ENCODE peak calls at places on chromosomes 3 and 15, in seven cellular contexts. K is mesendoderm, R is IMR-90, F is neuronal stem cell, D is H1, X is mesenchymal stem cell, P is trophoblast cell. I is an unnamed sample.

GRCh38 chr15:52191207-52191606 is at the start of gene GNB5:
- DNase-seq in K (peak), R (no peak), F (no peak), D (no peak), X (no peak), P (no peak), I (no peak)

GRCh38 chr3:13391308-13391707 is 28.8 kb downstream of the NUP210 start:
- DNase-seq in K (no peak), R (no peak), F (no peak), D (no peak), X (no peak), P (no peak), I (no peak)

GRCh38 chr15:33094336-33094735 is 100.2 kb downstream of the FMN1 start:
- DNase-seq in K (no peak), R (peak), F (no peak), D (no peak), X (peak), P (no peak), I (no peak)

GRCh38 chr15:101168463-101168824 is 83.4 kb downstream of the CHSY1 start:
- DNase-seq in K (no peak), R (peak), F (no peak), D (no peak), X (no peak), P (no peak), I (no peak)

GRCh38 chr15:73994912-73995622 is 551 bp downstream of the PML start:
- DNase-seq in K (peak), R (no peak), F (no peak), D (no peak), X (peak), P (no peak), I (no peak)

GRCh38 chr15:89206908-89207331 is 14.5 kb downstream of the RLBP1 start:
- DNase-seq in K (peak), R (peak), F (peak), D (peak), X (peak), P (peak), I (peak)

GRCh38 chr15:70098461-70099166 is 897 bp upstream of the TLE3 start:
- DNase-seq in K (peak), R (no peak), F (peak), D (no peak), X (peak), P (peak), I (peak)

GRCh38 chr15:100463515-100463914 is 65.2 kb downstream of the CERS3 start:
- DNase-seq in K (no peak), R (no peak), F (no peak), D (no peak), X (no peak), P (peak), I (no peak)

GRCh38 chr15:52379395-52380111 is 83.9 kb upstream of the MYO5C start:
- DNase-seq in K (no peak), R (no peak), F (no peak), D (no peak), X (no peak), P (no peak), I (no peak)

GRCh38 chr3:180408654-180409053 is 193.3 kb upstream of the TTC14 start:
- DNase-seq in K (no peak), R (peak), F (no peak), D (no peak), X (no peak), P (no peak), I (no peak)

GRCh38 chr3:183698318-183698731 is 728 bp downstream of the YEATS2 start:
- DNase-seq in K (peak), R (peak), F (peak), D (no peak), X (peak), P (no peak), I (no peak)

GRCh38 chr3:108578064-108578463 is 11.2 kb downstream of the CIP2A start:
- DNase-seq in K (no peak), R (no peak), F (no peak), D (no peak), X (no peak), P (no peak), I (no peak)

GRCh38 chr15:92715753-92716152 is 60.2 kb upstream of the FAM174B start:
- DNase-seq in K (no peak), R (peak), F (no peak), D (no peak), X (no peak), P (no peak), I (no peak)

GRCh38 chr15:95215016-95215415 is 983.7 kb downstream of the MCTP2 start:
- DNase-seq in K (no peak), R (no peak), F (no peak), D (no peak), X (no peak), P (no peak), I (no peak)

GRCh38 chr15:39587291-39587909 is 6.5 kb downstream of the THBS1 start:
- DNase-seq in K (no peak), R (peak), F (no peak), D (no peak), X (peak), P (no peak), I (no peak)

GRCh38 chr15:63973212-63974009 is 72.9 kb downstream of the DAPK2 start:
- DNase-seq in K (no peak), R (peak), F (no peak), D (no peak), X (no peak), P (peak), I (no peak)

GRCh38 chr15:40069178-40070165 is 30.5 kb upstream of the SRP14 start:
- DNase-seq in K (peak), R (no peak), F (no peak), D (no peak), X (no peak), P (no peak), I (peak)

GRCh38 chr3:129530331-129530761 is 1.9 kb downstream of the RHO start:
- DNase-seq in K (peak), R (peak), F (no peak), D (peak), X (peak), P (no peak), I (peak)

GRCh38 chr3:34780973-34781372 is 858.4 kb upstream of the ARPP21 start:
- DNase-seq in K (peak), R (no peak), F (no peak), D (no peak), X (no peak), P (no peak), I (no peak)

GRCh38 chr15:86384191-86384590 is 304.5 kb downstream of the AGBL1 start:
- DNase-seq in K (no peak), R (no peak), F (no peak), D (no peak), X (no peak), P (no peak), I (no peak)

GRCh38 chr15:63192604-63193206 is 3.3 kb downstream of the RAB8B start:
- DNase-seq in K (no peak), R (no peak), F (no peak), D (no peak), X (no peak), P (no peak), I (no peak)

GRCh38 chr3:88713233-88713691 is 394.2 kb upstream of the EPHA3 start:
- DNase-seq in K (no peak), R (peak), F (no peak), D (no peak), X (no peak), P (no peak), I (no peak)

GRCh38 chr15:75203908-75204263 is 2.2 kb downstream of the C15orf39 start:
- DNase-seq in K (no peak), R (no peak), F (no peak), D (no peak), X (peak), P (no peak), I (no peak)

GRCh38 chr3:57956119-57956832 is 51.9 kb upstream of the FLNB start:
- DNase-seq in K (no peak), R (peak), F (no peak), D (no peak), X (peak), P (no peak), I (no peak)

GRCh38 chr3:159852821-159853505 is 135.7 kb upstream of the IL12A start:
- DNase-seq in K (peak), R (peak), F (no peak), D (no peak), X (peak), P (no peak), I (peak)

GRCh38 chr3:65971281-65972252 is 67.2 kb downstream of the MAGI1 start:
- DNase-seq in K (peak), R (no peak), F (no peak), D (no peak), X (no peak), P (no peak), I (no peak)

GRCh38 chr3:185655426-185656320 is 69.6 kb downstream of the SENP2 start:
- DNase-seq in K (no peak), R (no peak), F (no peak), D (no peak), X (no peak), P (no peak), I (no peak)

GRCh38 chr15:92527197-92527596 is 128.4 kb downstream of the FAM174B start:
- DNase-seq in K (no peak), R (no peak), F (no peak), D (no peak), X (no peak), P (no peak), I (no peak)

GRCh38 chr3:119586707-119587317 is 7.5 kb downstream of the ADPRH start:
- DNase-seq in K (no peak), R (no peak), F (no peak), D (no peak), X (no peak), P (peak), I (no peak)

GRCh38 chr3:46423588-46423987 is 16.5 kb downstream of the CCRL2 start:
- DNase-seq in K (no peak), R (peak), F (no peak), D (no peak), X (no peak), P (peak), I (no peak)

GRCh38 chr3:172511783-172512357 is 11.4 kb downstream of the TNFSF10 start:
- DNase-seq in K (no peak), R (no peak), F (no peak), D (no peak), X (no peak), P (no peak), I (no peak)

GRCh38 chr3:188670446-188670845 is 501.3 kb upstream of the TPRG1 start:
- DNase-seq in K (no peak), R (no peak), F (no peak), D (no peak), X (no peak), P (no peak), I (no peak)

GRCh38 chr3:175413926-175414325 is 554.8 kb downstream of the NAALADL2 start:
- DNase-seq in K (no peak), R (no peak), F (no peak), D (no peak), X (no peak), P (no peak), I (no peak)

GRCh38 chr3:134150476-134150875 is 100.2 kb downstream of the RYK start:
- DNase-seq in K (no peak), R (no peak), F (no peak), D (no peak), X (no peak), P (peak), I (no peak)

GRCh38 chr3:134149286-134149685 is 101.4 kb downstream of the RYK start:
- DNase-seq in K (no peak), R (no peak), F (no peak), D (no peak), X (no peak), P (peak), I (no peak)

GRCh38 chr3:134147411-134147810 is 103.2 kb downstream of the RYK start:
- DNase-seq in K (no peak), R (no peak), F (no peak), D (no peak), X (no peak), P (no peak), I (no peak)

GRCh38 chr3:134145183-134145582 is 105.5 kb downstream of the RYK start:
- DNase-seq in K (peak), R (no peak), F (no peak), D (no peak), X (no peak), P (no peak), I (no peak)

DNA sequence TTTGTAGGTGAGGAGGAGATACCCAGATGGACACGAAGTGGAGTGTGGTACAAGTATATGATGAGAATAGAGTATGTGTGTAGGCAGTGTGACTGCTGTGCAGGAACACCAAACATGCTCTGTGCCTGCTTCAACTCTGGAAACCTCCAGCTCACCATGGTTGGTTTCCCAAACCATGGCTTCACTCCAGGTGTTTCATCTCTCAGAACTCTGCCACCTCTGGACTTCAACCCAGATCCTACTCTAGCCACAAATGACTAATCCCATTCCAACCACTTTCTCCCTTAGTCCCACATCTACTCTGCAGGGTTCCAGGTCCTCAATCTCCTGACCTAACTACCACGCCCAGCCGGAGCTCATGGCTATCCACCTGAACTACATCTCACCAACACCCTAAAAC is 102.1 kb downstream of the RYK start:
- DNase-seq in K (no peak), R (peak), F (no peak), D (no peak), X (no peak), P (no peak), I (no peak)
- H3K23ac ChIP-seq in K (no peak), R (no peak), F (no peak), D (no peak), X (no peak), P (no peak), I (no peak)

GRCh38 chr3:139263798-139264197 is 80.0 kb upstream of the MRPS22 start:
- DNase-seq in K (no peak), R (no peak), F (no peak), D (no peak), X (no peak), P (no peak), I (no peak)
- H3K4ac ChIP-seq in K (no peak), R (no peak), F (no peak), D (no peak), X (no peak), P (no peak), I (no peak)

GRCh38 chr3:114253505-114253904 is 16.1 kb upstream of the ZNF80 start:
- DNase-seq in K (no peak), R (no peak), F (no peak), D (no peak), X (no peak), P (no peak), I (no peak)
- H3K23ac ChIP-seq in K (no peak), R (no peak), F (no peak), D (no peak), X (no peak), P (no peak), I (no peak)

DNA sequence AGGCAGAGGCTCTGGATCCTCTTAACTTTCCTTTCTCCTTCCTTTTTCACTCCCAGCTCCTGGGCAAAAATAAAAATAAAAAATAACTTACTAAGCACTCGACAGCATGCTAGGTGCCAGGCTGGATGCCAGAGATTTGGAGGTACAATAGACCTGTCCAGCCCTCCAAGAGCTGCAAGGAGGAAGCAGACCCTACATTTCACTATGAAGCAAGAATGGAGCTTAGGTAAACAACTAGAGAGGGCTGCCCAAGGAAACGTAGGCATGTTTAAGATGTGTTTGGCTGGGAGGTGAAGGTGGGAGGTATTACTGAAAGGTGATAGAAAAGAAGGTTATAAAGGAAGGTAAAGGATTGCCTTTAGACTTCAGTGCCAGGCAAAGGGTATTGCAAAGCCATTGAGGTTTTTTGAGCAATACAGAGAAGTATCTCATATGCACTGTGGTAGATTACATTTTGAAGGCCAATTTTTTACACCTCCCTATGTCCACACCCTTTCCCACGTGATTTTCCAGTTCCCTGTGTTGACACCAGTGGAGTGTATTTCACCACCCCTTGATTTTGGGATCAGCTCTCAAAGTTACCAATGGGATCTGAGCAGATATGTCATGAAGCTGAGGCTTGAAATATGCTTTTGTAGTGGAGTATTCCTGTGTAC is 69.1 kb downstream of the DCLK3 start:
- DNase-seq in K (no peak), R (no peak), F (no peak), D (no peak), X (no peak), P (no peak), I (no peak)
- H3K4ac ChIP-seq in K (no peak), R (peak), F (no peak), D (no peak), X (no peak), P (no peak), I (no peak)

GRCh38 chr3:104385421-104385820 is 981.3 kb upstream of the ALCAM start:
- DNase-seq in K (no peak), R (no peak), F (no peak), D (no peak), X (no peak), P (no peak), I (no peak)
- H3K23ac ChIP-seq in K (no peak), R (no peak), F (no peak), D (no peak), X (no peak), P (no peak), I (no peak)